ENCODE peak calls at places on chromosomes 13 and 19, in five cellular contexts. L, Z, R, D and G are unnamed samples.

GRCh38 chr19:34960103-34960805 is 3.8 kb downstream of the ZNF792 start:
- DNase-seq in L (peak; percentile 86), Z (no peak), D (no peak), R (no peak), G (no peak)

GRCh38 chr13:104847863-104848262 is 1687.6 kb downstream of the EFNB2 start:
- DNase-seq in L (no peak), Z (no peak), D (no peak), R (no peak), G (no peak)

GRCh38 chr13:66424417-66424816 is 805.7 kb downstream of the PCDH9 start:
- DNase-seq in D (no peak), L (peak; percentile 75), Z (no peak), R (no peak), G (no peak)

GRCh38 chr19:55340784-55341147 is 1.1 kb downstream of the KMT5C start:
- DNase-seq in Z (peak; percentile 63), D (no peak), L (no peak), R (no peak), G (peak; percentile 72)

GRCh38 chr19:11230621-11231386 is 8.6 kb upstream of the ANGPTL8 start:
- DNase-seq in D (no peak), L (no peak), Z (no peak), R (peak; percentile 60), G (no peak)

GRCh38 chr13:49185264-49185663 is 34.9 kb upstream of the MLNR start:
- DNase-seq in D (peak; percentile 12), R (no peak), L (peak; percentile 36), Z (no peak), G (no peak)

GRCh38 chr13:33728271-33729037 is 89.5 kb upstream of the RFC3 start:
- DNase-seq in D (peak; percentile 96), R (no peak), Z (no peak), L (no peak), G (no peak)

GRCh38 chr13:28497143-28497876 is 2.4 kb upstream of the FLT1 start:
- DNase-seq in R (no peak), L (no peak), Z (peak; percentile 28), D (no peak), G (no peak)

GRCh38 chr19:19319725-19320361 is 466 bp downstream of the SUGP1 start:
- DNase-seq in L (no peak), Z (peak; percentile 21), R (no peak), D (no peak), G (peak; percentile 24)

GRCh38 chr13:64643066-64643465 is 2587.1 kb downstream of the PCDH9 start:
- DNase-seq in Z (no peak), D (no peak), L (no peak), R (no peak), G (no peak)

GRCh38 chr13:28012383-28012782 is 23.9 kb upstream of the URAD start:
- DNase-seq in L (peak; percentile 59), D (no peak), R (no peak), Z (no peak), G (no peak)

GRCh38 chr19:53808710-53809125 is 15.4 kb downstream of the NLRP12 start:
- DNase-seq in L (peak; percentile 42), Z (peak; percentile 29), R (peak; percentile 68), D (no peak), G (peak; percentile 49)

GRCh38 chr13:50679321-50679720 is 164.2 kb downstream of the DLEU7 start:
- DNase-seq in Z (no peak), D (no peak), R (no peak), L (no peak), G (no peak)

GRCh38 chr19:32876919-32877285 is 7.3 kb upstream of the SLC7A9 start:
- DNase-seq in L (peak; percentile 50), R (no peak), Z (no peak), D (no peak), G (no peak)

GRCh38 chr13:45879666-45880065 is 28.1 kb upstream of the SIAH3 start:
- DNase-seq in L (no peak), Z (peak; percentile 21), R (peak; percentile 39), D (no peak), G (no peak)

GRCh38 chr13:52411629-52412028 is 5.7 kb upstream of the THSD1 start:
- DNase-seq in D (peak; percentile 16), R (no peak), L (peak; percentile 81), Z (no peak), G (no peak)

GRCh38 chr13:98879965-98880364 is 97.9 kb downstream of the DOCK9 start:
- DNase-seq in D (no peak), L (no peak), Z (no peak), R (no peak), G (no peak)

GRCh38 chr19:40908981-40909380 is 26.9 kb upstream of the CYP2A7 start:
- DNase-seq in R (no peak), L (no peak), D (no peak), Z (no peak), G (no peak)

GRCh38 chr19:8505680-8506401 is 3.4 kb upstream of the PRAM1 start:
- DNase-seq in L (peak; percentile 49), Z (peak; percentile 85), R (peak; percentile 58), D (no peak), G (peak; percentile 98)

GRCh38 chr19:1264801-1265610 is 4.1 kb upstream of the CIRBP start:
- DNase-seq in L (peak; percentile 88), R (peak; percentile 84), D (no peak), Z (peak; percentile 78), G (no peak)

GRCh38 chr13:98955336-98955735 is 22.5 kb downstream of the DOCK9 start:
- DNase-seq in R (no peak), L (no peak), D (no peak), Z (no peak), G (no peak)

GRCh38 chr13:20814224-20814910 is 40.6 kb upstream of the EEF1AKMT1 start:
- DNase-seq in L (peak; percentile 96), R (no peak), Z (no peak), D (no peak), G (peak; percentile 58)

GRCh38 chr13:98420560-98421175 is 156.2 kb downstream of the STK24 start:
- DNase-seq in D (no peak), Z (no peak), R (no peak), L (no peak), G (no peak)

GRCh38 chr13:50690020-50690419 is 153.5 kb downstream of the DLEU7 start:
- DNase-seq in Z (no peak), D (no peak), L (no peak), R (no peak), G (no peak)

GRCh38 chr13:31927219-31927653 is 104.3 kb upstream of the FRY start:
- DNase-seq in D (no peak), L (no peak), Z (no peak), R (peak; percentile 19), G (no peak)

GRCh38 chr13:87777395-87777794 is 106.2 kb downstream of the SLITRK5 start:
- DNase-seq in L (no peak), D (no peak), Z (no peak), R (peak; percentile 63), G (no peak)

DNA sequence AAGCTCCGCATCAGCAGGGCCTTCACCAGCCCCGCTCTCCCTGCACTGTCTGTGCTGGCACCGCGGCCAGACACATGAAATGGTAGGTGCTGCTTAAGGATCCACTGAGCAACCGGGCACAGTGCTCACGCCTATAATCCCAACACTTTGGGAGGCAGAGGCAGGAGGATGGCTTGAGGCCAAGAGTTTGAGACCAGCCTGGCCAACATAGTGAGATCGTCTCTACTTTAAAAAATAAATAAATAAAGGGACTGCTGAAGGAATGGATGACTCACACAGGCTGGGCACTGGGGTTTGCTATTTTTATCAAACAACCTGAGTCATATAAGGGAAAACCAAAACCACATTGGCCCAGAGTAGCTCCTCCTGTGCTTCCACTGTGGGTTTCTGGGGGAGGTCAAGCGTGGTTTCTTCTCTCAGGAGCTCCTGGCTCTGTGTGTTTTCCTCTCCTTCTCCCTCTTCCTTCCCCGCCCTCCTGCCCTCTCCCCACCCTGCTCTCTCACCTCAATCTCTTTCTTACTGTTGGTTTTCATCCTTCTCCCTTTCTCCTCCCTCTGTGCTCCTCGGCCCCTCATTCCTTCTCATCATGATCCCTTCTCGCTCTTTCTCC is 21.3 kb downstream of the VRK3 start:
- DNase-seq in Z (peak; percentile 80), L (peak; percentile 97), R (no peak), D (peak; percentile 44), G (no peak)
- TF ChIP-seq MXI1 in Z (no peak), L (peak; percentile 48), R (no peak), D (no peak), G (no peak)

DNA sequence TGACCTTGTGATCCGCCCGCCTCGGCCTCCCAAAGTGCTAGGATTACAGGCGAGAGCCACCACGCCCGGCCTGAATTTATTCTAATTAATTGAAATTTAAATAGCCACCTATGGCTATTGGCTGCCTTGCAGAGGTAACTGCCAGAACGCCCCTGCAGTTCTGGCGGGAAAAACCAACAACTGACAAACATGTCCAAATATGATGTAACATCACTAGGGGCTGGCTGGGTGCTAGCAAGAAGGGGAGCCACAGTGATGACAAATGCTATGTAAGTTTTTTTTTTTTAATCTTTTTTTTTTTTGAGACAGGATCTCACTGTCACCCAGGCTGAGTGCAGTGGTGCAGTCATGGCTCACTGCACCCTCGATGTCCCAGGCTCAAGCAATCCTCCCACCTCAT is 12.9 kb downstream of the ZSWIM9 start:
- DNase-seq in L (no peak), Z (no peak), D (no peak), R (no peak), G (no peak)
- TF ChIP-seq MXI1 in L (no peak), Z (no peak), D (no peak), R (no peak), G (no peak)

DNA sequence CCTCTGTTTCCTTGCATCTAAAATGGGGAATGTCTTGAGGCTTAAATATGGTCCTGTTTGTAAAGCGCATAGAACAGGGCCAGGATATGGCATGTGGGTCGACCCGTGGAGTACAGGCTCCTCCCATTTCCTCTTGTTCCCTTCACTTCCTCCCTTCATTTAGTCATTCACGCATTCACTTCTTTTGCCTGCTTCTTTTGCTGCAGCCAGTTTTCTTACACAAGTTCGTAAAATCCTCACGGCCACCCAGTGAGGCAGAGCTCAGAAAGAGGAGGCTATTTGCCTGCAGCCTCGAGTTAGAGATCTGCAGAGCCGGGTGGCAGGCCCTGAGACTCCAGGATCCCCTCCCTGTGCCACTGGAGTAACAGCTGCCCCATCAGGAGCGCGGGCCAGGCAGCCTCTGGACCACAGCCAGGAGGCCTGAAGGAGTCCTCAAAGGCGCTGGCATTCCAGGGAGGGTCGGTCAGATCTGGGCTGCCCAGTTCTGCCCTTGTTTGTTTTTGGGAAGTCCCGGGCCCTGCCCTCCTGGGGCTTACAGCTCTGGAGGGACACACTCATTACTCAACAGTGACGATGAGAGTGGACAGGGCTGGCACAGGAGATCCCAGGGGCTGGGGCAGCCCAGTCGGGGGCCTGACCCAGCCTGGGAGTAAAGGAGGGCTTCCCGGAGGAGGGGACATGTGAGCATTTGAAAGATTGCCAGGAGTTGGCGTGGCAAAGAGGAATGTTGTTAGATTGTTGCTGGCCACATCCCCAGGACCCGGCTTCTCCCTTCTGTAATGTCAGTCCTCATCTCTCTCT is 4.6 kb downstream of the PPP5C start:
- DNase-seq in D (no peak), Z (no peak), L (peak; percentile 43), R (no peak), G (no peak)
- TF ChIP-seq MXI1 in D (no peak), Z (no peak), L (no peak), R (no peak), G (no peak)

DNA sequence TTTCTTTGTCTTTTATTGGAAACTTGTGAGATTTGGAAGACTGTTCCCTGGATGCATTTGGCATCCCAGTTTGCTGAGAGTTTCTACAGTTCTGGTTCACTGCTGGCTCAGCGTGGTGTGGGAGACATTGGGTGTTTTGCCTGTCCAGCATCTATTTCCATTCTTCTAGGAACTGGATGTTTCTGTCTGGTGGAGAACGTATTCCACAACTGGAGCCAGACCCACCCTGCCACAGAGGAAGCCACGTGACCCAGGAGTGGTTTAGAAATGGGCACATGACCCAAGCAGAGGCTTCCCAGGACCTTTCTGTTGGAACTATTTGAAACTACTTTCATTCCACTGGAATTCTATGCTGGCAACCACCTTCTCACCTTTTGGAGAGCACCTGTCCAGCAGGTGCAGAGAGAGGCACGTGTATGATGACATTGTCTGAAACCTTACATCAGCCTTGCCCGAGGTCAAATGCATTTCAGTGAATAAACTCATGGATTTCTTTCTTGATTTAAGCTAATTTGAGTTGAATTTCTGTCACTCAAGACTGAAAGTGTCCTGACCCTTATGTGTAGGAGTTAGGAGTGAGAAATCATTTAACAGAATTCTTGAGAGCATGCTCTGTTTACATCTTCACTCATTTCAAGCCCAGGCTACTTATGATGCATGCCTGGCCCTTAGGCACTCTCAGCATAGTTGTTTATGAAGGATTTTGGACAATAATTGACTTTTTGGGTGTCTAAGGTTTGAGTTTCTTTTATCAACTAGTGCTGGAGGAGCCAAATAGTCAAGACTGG is 121.8 kb downstream of the AKAP11 start:
- DNase-seq in R (no peak), L (no peak), D (no peak), Z (no peak), G (no peak)
- TF ChIP-seq MXI1 in R (no peak), L (no peak), D (no peak), Z (no peak), G (no peak)